ENCODE peak calls at places on chromosomes 2 and 18, in eight cellular contexts. R is prostate gland; J is hepatocyte; X is stimulated activated CD8-positive, alpha-beta memory T cell treated with anti-CD3 and anti-CD28 coated beads, Interleukin-15, amount 100 ng/mL, for 24 hours; Q is Daoy; I is EL; H is skeletal muscle cell; U is NCI-H146. L is an unnamed sample.

GRCh38 chr18:31555971-31556747 is 35.5 kb upstream of the TTR start:
- DNase-seq in R (peak; percentile 56), J (peak; percentile 78), X (no peak), Q (peak; percentile 48), I (peak; percentile 44), H (peak; percentile 30), U (peak; percentile 58), L (no peak)

GRCh38 chr2:68318686-68319396 is 908 bp downstream of the CNRIP1 start:
- DNase-seq in R (no peak), J (peak; percentile 10), X (no peak), Q (peak; percentile 31), I (peak; percentile 31), H (no peak), U (peak; percentile 50), L (peak; percentile 83)

GRCh38 chr2:8189316-8189715 is 492.5 kb upstream of the ID2 start:
- DNase-seq in R (no peak), J (no peak), X (no peak), Q (no peak), I (no peak), H (no peak), U (no peak), L (peak; percentile 2)

GRCh38 chr2:59858540-59858939 is 694.9 kb downstream of the BCL11A start:
- DNase-seq in R (no peak), J (no peak), X (no peak), Q (no peak), I (no peak), H (no peak), U (no peak), L (no peak)

GRCh38 chr2:186894478-186894877 is 45.5 kb upstream of the ZSWIM2 start:
- DNase-seq in R (no peak), J (no peak), X (no peak), Q (no peak), I (no peak), H (no peak), U (no peak), L (no peak)

GRCh38 chr2:74516070-74516633 is 1.9 kb downstream of the TLX2 start:
- DNase-seq in R (no peak), J (peak; percentile 53), X (no peak), Q (no peak), I (no peak), H (no peak), U (no peak), L (peak; percentile 92)

GRCh38 chr2:147468963-147469362 is 375.9 kb upstream of the ACVR2A start:
- DNase-seq in R (no peak), J (no peak), X (no peak), Q (no peak), I (no peak), H (no peak), U (peak; percentile 14), L (no peak)

GRCh38 chr2:47174731-47175361 is 19.7 kb upstream of the STPG4 start:
- DNase-seq in R (peak; percentile 82), J (peak; percentile 61), X (no peak), Q (peak; percentile 80), I (peak; percentile 60), H (no peak), U (peak; percentile 64), L (peak; percentile 80)

GRCh38 chr2:232321156-232321816 is 57.3 kb upstream of the ALPP start:
- DNase-seq in R (no peak), J (no peak), X (no peak), Q (no peak), I (no peak), H (no peak), U (no peak), L (no peak)

GRCh38 chr2:66495788-66496640 is 61.1 kb downstream of the MEIS1 start:
- DNase-seq in R (peak; percentile 80), J (peak; percentile 74), X (no peak), Q (peak; percentile 77), I (peak; percentile 92), H (peak; percentile 74), U (peak; percentile 45), L (no peak)

GRCh38 chr2:220077488-220077887 is 450.1 kb downstream of the SLC4A3 start:
- DNase-seq in R (no peak), J (peak; percentile 26), X (no peak), Q (peak; percentile 42), I (peak; percentile 51), H (peak; percentile 52), U (no peak), L (no peak)

GRCh38 chr2:229445013-229445412 is 173.9 kb upstream of the PID1 start:
- DNase-seq in R (peak; percentile 70), J (peak; percentile 81), X (no peak), Q (peak; percentile 84), I (peak; percentile 89), H (peak; percentile 99), U (no peak), L (no peak)

GRCh38 chr2:7118606-7119503 is 201.6 kb downstream of the RNF144A start:
- DNase-seq in R (no peak), J (peak; percentile 58), X (no peak), Q (no peak), I (peak; percentile 21), H (no peak), U (peak; percentile 25), L (no peak)

GRCh38 chr2:101305492-101306123 is 2.9 kb downstream of the RNF149 start:
- DNase-seq in R (no peak), J (peak; percentile 37), X (no peak), Q (peak; percentile 15), I (peak; percentile 70), H (no peak), U (no peak), L (no peak)

GRCh38 chr2:86335865-86336321 is 1.5 kb downstream of the REEP1 start:
- DNase-seq in R (no peak), J (no peak), X (no peak), Q (no peak), I (no peak), H (no peak), U (peak; percentile 47), L (no peak)

GRCh38 chr2:67845557-67846114 is 217.2 kb downstream of the C1D start:
- DNase-seq in R (no peak), J (peak; percentile 9), X (no peak), Q (no peak), I (no peak), H (no peak), U (no peak), L (no peak)

GRCh38 chr2:64369706-64370105 is 84.3 kb upstream of the LGALSL start:
- DNase-seq in R (no peak), J (no peak), X (no peak), Q (no peak), I (no peak), H (no peak), U (no peak), L (no peak)

GRCh38 chr2:235073938-235074337 is 122.1 kb downstream of the SH3BP4 start:
- DNase-seq in R (no peak), J (no peak), X (no peak), Q (no peak), I (no peak), H (no peak), U (no peak), L (no peak)

GRCh38 chr2:172270278-172271079 is 156.9 kb upstream of the ITGA6 start:
- DNase-seq in R (peak; percentile 32), J (peak; percentile 61), X (no peak), Q (no peak), I (no peak), H (no peak), U (peak; percentile 59), L (peak; percentile 56)

GRCh38 chr2:3712424-3712823 is 9.0 kb downstream of the DCDC2C start:
- DNase-seq in R (no peak), J (no peak), X (no peak), Q (no peak), I (no peak), H (no peak), U (no peak), L (no peak)

GRCh38 chr18:51711298-51711889 is 513.9 kb upstream of the MEX3C start:
- DNase-seq in R (no peak), J (no peak), X (no peak), Q (no peak), I (no peak), H (no peak), U (no peak), L (no peak)

GRCh38 chr2:1022178-1022577 is 71.5 kb downstream of the SNTG2 start:
- DNase-seq in R (no peak), J (no peak), X (no peak), Q (no peak), I (no peak), H (no peak), U (no peak), L (no peak)

GRCh38 chr2:74001121-74001520 is 16.4 kb downstream of the TET3 start:
- DNase-seq in R (no peak), J (no peak), X (no peak), Q (peak; percentile 42), I (peak; percentile 34), H (no peak), U (no peak), L (no peak)

GRCh38 chr2:43812005-43812404 is 26.6 kb downstream of the ABCG5 start:
- DNase-seq in R (no peak), J (no peak), X (no peak), Q (no peak), I (no peak), H (no peak), U (no peak), L (no peak)

GRCh38 chr18:44732604-44733003 is 51.9 kb downstream of the SETBP1 start:
- DNase-seq in R (peak; percentile 28), J (no peak), X (no peak), Q (no peak), I (no peak), H (no peak), U (no peak), L (no peak)

GRCh38 chr18:34867520-34867919 is 157.4 kb downstream of the DTNA start:
- DNase-seq in R (no peak), J (peak; percentile 18), X (no peak), Q (peak; percentile 5), I (peak; percentile 25), H (no peak), U (no peak), L (peak; percentile 27)

GRCh38 chr18:25736516-25736915 is 353.9 kb downstream of the SS18 start:
- DNase-seq in R (no peak), J (no peak), X (no peak), Q (no peak), I (peak; percentile 13), H (no peak), U (no peak), L (no peak)

GRCh38 chr2:1493361-1494126 is 80.3 kb downstream of the TPO start:
- DNase-seq in R (no peak), J (no peak), X (no peak), Q (no peak), I (no peak), H (no peak), U (no peak), L (no peak)